ENCODE peak calls at places on chromosomes 16 and 17, in six cellular contexts. B is neuronal stem cell, O is IMR-90, W is mesenchymal stem cell, F is H1, S is H9. I is an unnamed sample.

GRCh38 chr16:967077-967541 is 3.7 kb downstream of the LMF1 start:
- DNase-seq in B (no peak), O (no peak), W (no peak), F (no peak), S (no peak), I (no peak)

GRCh38 chr17:35046740-35047283 is 16.7 kb downstream of the RFFL start:
- DNase-seq in B (no peak), O (peak; percentile 47), W (no peak), F (no peak), S (no peak), I (peak; percentile 22)

GRCh38 chr16:10613771-10614485 is 33.5 kb upstream of the EMP2 start:
- DNase-seq in B (no peak), O (no peak), W (no peak), F (no peak), S (no peak), I (no peak)

GRCh38 chr16:59432934-59433333 is 698.8 kb upstream of the GOT2 start:
- DNase-seq in B (no peak), O (no peak), W (no peak), F (no peak), S (no peak), I (no peak)

GRCh38 chr16:20598832-20599469 is 22.8 kb upstream of the ACSM2B start:
- DNase-seq in B (no peak), O (no peak), W (no peak), F (no peak), S (no peak), I (no peak)

GRCh38 chr17:80832266-80832676 is 159.4 kb upstream of the CHMP6 start:
- DNase-seq in B (no peak), O (peak; percentile 88), W (peak; percentile 79), F (no peak), S (peak; percentile 87), I (no peak)

GRCh38 chr16:28494141-28494851 is at the start of gene APOBR:
- DNase-seq in B (no peak), O (no peak), W (no peak), F (no peak), S (no peak), I (no peak)

GRCh38 chr16:89338863-89339262 is 121.4 kb downstream of the ZNF778 start:
- DNase-seq in B (no peak), O (no peak), W (no peak), F (no peak), S (no peak), I (no peak)

GRCh38 chr16:55842369-55843104 is 9.6 kb upstream of the CES1 start:
- DNase-seq in B (peak; percentile 51), O (peak; percentile 45), W (peak; percentile 45), F (no peak), S (no peak), I (peak; percentile 78)

GRCh38 chr16:73192227-73192894 is 144.4 kb upstream of the ZFHX3 start:
- DNase-seq in B (no peak), O (no peak), W (no peak), F (no peak), S (no peak), I (no peak)

GRCh38 chr17:15382866-15383265 is 41.5 kb upstream of the TEKT3 start:
- DNase-seq in B (no peak), O (no peak), W (no peak), F (no peak), S (no peak), I (no peak)

GRCh38 chr16:57807968-57808528 is 5.8 kb upstream of the KIFC3 start:
- DNase-seq in B (no peak), O (peak; percentile 91), W (peak; percentile 87), F (no peak), S (peak; percentile 79), I (peak; percentile 94)

GRCh38 chr16:56319391-56319790 is 106.0 kb downstream of the AMFR start:
- DNase-seq in B (no peak), O (no peak), W (no peak), F (no peak), S (no peak), I (no peak)

GRCh38 chr17:41781404-41782110 is 5.0 kb downstream of the JUP start:
- DNase-seq in B (no peak), O (no peak), W (peak; percentile 66), F (no peak), S (no peak), I (no peak)

GRCh38 chr17:48046296-48046695 is 1.9 kb upstream of the NFE2L1 start:
- DNase-seq in B (no peak), O (no peak), W (no peak), F (no peak), S (no peak), I (no peak)

GRCh38 chr17:48047113-48047740 is 932 bp upstream of the NFE2L1 start:
- DNase-seq in B (no peak), O (no peak), W (no peak), F (no peak), S (no peak), I (no peak)

GRCh38 chr17:48044851-48045250 is 3.3 kb upstream of the NFE2L1 start:
- DNase-seq in B (no peak), O (no peak), W (no peak), F (no peak), S (no peak), I (no peak)

GRCh38 chr17:48043171-48043570 is 5.0 kb upstream of the NFE2L1 start:
- DNase-seq in B (no peak), O (no peak), W (no peak), F (no peak), S (no peak), I (no peak)

GRCh38 chr17:48045270-48046001 is 2.7 kb upstream of the NFE2L1 start:
- DNase-seq in B (no peak), O (no peak), W (peak; percentile 76), F (no peak), S (no peak), I (no peak)
- H3K14ac ChIP-seq in B (no peak overlapping the region), O (no peak overlapping the region), W (no peak overlapping the region), F (no peak overlapping the region), S (no peak overlapping the region), I (no peak overlapping the region)

DNA sequence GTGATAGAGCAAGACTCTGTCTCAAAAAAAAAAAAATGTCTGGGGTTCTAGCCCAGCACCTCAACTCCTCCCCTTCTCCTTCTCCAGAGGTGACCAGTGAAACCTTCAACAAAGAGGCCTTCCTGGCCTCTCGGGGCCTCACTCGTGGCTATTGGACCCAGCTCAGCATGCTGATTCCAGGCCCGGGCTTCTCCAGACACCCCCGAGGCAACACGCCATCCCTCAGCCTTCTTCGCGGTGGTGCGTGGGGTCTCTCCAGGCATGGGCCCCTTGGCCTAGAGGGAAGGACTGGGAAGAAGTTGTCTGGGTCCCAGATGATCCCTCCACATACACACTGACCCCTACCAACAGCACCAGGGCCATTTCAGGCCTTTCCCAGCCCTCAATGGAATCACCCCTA is 3.5 kb upstream of the CXCL16 start:
- DNase-seq in B (no peak), O (no peak), W (no peak), F (no peak), S (no peak), I (no peak)
- H2BK5ac ChIP-seq in B (no peak overlapping the region), O (no peak overlapping the region), W (no peak overlapping the region), F (no peak overlapping the region), S (no peak overlapping the region), I (no peak overlapping the region)

GRCh38 chr17:9221231-9222180 is 200.2 kb downstream of the NTN1 start:
- DNase-seq in B (no peak), O (no peak), W (no peak), F (no peak), S (no peak), I (no peak)
- H3K14ac ChIP-seq in B (no peak overlapping the region), O (no peak overlapping the region), W (no peak overlapping the region), F (no peak overlapping the region), S (peak overlapping the region; percentile 67), I (no peak overlapping the region)

GRCh38 chr17:40479754-40480480 is 21.5 kb downstream of the TNS4 start:
- DNase-seq in B (no peak), O (no peak), W (no peak), F (no peak), S (no peak), I (no peak)
- H2BK5ac ChIP-seq in B (no peak overlapping the region), O (peak overlapping the region; percentile 39), W (no peak overlapping the region), F (peak overlapping the region; percentile 73), S (no peak overlapping the region), I (no peak overlapping the region)

GRCh38 chr16:72122308-72122707 is 28.7 kb downstream of the DHX38 start:
- DNase-seq in B (no peak), O (no peak), W (no peak), F (no peak), S (no peak), I (no peak)

GRCh38 chr16:72124761-72125634 is 31.4 kb downstream of the DHX38 start:
- DNase-seq in B (peak; percentile 71), O (peak; percentile 69), W (peak; percentile 72), F (peak; percentile 53), S (peak; percentile 89), I (peak; percentile 76)

GRCh38 chr16:72123426-72123825 is 29.8 kb downstream of the DHX38 start:
- DNase-seq in B (no peak), O (no peak), W (no peak), F (no peak), S (no peak), I (no peak)

GRCh38 chr16:72124148-72124547 is 30.5 kb downstream of the DHX38 start:
- DNase-seq in B (no peak), O (no peak), W (no peak), F (no peak), S (no peak), I (no peak)

DNA sequence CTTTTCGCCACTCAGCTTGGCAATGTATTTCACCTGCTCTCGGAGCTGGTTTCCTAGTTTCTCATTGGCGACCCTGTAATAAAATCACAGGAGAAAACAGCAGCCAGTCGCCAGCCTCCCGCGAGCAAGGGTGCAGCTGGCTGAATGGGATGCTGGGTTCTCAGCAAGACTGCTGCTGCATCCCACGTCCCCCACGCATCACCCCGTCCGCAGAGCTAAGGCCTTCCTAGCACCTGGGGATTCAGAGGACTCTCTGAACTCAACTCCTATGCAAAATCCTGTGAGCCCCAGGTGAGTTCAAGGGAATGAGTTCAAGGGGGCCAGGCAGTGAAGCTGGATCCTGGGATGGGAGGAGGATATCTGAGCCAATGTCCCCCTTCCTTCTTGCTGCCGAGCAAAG is 29.3 kb downstream of the DHX38 start:
- DNase-seq in B (no peak), O (no peak), W (no peak), F (no peak), S (no peak), I (no peak)
- H3K14ac ChIP-seq in B (no peak overlapping the region), O (no peak overlapping the region), W (no peak overlapping the region), F (no peak overlapping the region), S (no peak overlapping the region), I (no peak overlapping the region)

DNA sequence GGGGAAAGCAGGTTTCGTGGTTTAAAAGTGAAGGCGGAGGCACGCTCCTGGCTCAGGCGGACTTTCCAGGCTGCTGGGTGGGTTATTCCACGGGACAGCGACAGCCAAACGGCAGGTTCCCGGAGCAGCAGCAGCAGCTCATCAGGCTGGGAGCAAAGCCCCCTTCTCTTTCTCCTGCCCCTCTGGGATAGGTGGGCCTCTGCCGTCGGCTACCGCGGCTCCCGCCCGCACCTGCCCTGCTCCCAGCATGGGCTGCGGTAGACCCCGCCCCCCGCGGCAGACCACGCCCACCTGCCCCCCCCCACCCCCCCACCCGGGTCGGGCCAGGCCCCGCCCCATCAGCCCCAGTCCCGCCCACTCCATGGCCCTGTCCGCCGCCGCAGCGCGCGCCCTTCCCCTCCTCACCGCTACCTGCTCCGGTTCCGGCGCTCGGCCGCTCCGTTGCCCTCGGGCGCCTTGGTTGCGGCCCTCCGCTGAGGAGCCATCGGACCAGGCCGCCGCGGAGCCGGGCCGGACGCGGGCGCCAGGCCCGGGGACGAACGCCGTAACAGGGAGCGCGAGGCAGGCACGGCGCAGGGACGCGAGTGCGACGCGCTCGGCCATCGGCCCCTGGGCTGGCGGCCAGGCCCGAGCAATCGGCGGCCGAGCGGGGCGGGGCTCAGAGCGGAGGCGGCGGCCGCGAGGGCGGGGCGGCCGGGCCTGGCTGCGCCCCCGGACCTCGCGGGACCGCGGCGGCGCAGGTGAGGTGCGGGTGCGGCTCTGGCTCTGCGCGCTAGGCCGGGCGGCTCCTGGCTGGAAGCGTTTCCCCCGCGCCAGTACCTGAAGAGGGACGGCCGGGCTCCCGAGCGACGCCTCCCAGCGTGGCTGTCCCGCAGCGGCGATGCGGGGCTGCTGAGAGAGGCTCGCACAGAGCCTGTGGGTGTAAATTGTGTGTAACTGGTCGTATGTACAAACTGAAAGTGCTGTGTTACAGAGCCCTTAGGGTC is at the start of the genes HEXD and OGFOD3:
- DNase-seq in B (peak; percentile 90), O (peak; percentile 69), W (peak; percentile 81), F (no peak), S (peak; percentile 94), I (peak; percentile 78)
- H2BK5ac ChIP-seq in B (no peak within 1 kb of the TSS), O (peak within 1 kb of the TSS; percentile 91), W (peak within 1 kb of the TSS; percentile 87), F (no peak within 1 kb of the TSS), S (no peak within 1 kb of the TSS), I (peak within 1 kb of the TSS; percentile 93)

I was measured in trophoblast cell.